ENCODE peak calls at places on chromosomes 5 and 9, in four cellular contexts. J is astrocyte of the spinal cord, U is fibroblast of pulmonary artery, V is mesothelial cell of epicardium. H is an unnamed sample.

GRCh38 chr9:108382267-108382666 is 473.5 kb downstream of the ACTL7B start:
- DNase-seq in V (no peak), U (no peak), J (no peak), H (no peak)

GRCh38 chr5:133319905-133320520 is 268.2 kb downstream of the HSPA4 start:
- DNase-seq in J (no peak), U (peak), V (no peak), H (no peak)

GRCh38 chr5:82335807-82336206 is 57.7 kb upstream of the RPS23 start:
- DNase-seq in U (no peak), V (no peak), J (no peak), H (no peak)

GRCh38 chr5:65141487-65141886 is 340.2 kb downstream of the ADAMTS6 start:
- DNase-seq in V (no peak), U (no peak), J (no peak), H (no peak)

GRCh38 chr5:132470596-132470995 is 20.0 kb downstream of the IRF1 start:
- DNase-seq in J (no peak), U (no peak), V (no peak), H (no peak)

GRCh38 chr9:98104445-98104881 is 14.6 kb downstream of the TRIM14 start:
- DNase-seq in V (no peak), U (no peak), J (no peak), H (no peak)

GRCh38 chr9:135583686-135584011 is 22.1 kb downstream of the PAEP start:
- DNase-seq in V (peak), U (no peak), J (no peak), H (no peak)

GRCh38 chr9:70470050-70471015 is 55.9 kb upstream of the KLF9 start:
- DNase-seq in U (peak), V (no peak), J (no peak), H (no peak)

GRCh38 chr9:92164490-92164889 is 49.3 kb upstream of the SPTLC1 start:
- DNase-seq in U (no peak), V (no peak), J (no peak), H (no peak)

GRCh38 chr9:130570200-130570599 is 9.2 kb upstream of the FUBP3 start:
- DNase-seq in V (no peak), U (peak), J (peak), H (no peak)

GRCh38 chr5:54673523-54674225 is 156.1 kb downstream of the SNX18 start:
- DNase-seq in J (peak), U (peak), V (no peak), H (no peak)

GRCh38 chr5:181160144-181160754 is 12.9 kb downstream of the OR2V2 start:
- DNase-seq in J (peak), U (peak), V (no peak), H (peak)

GRCh38 chr5:140574165-140574564 is 9.5 kb downstream of the SLC35A4 start:
- DNase-seq in V (no peak), U (peak), J (no peak), H (no peak)

GRCh38 chr9:122095010-122095767 is 2.1 kb upstream of the TTLL11 start:
- DNase-seq in V (no peak), U (peak), J (peak), H (peak)

GRCh38 chr5:170861855-170862766 is at the start of gene RANBP17:
- DNase-seq in V (peak), U (peak), J (peak), H (peak)

GRCh38 chr9:135987838-135988404 is 26.7 kb upstream of the UBAC1 start:
- DNase-seq in J (no peak), V (no peak), U (no peak), H (no peak)

GRCh38 chr9:68759981-68760673 is 55.1 kb downstream of the PIP5K1B start:
- DNase-seq in U (no peak), J (no peak), V (no peak), H (no peak)

GRCh38 chr9:68751556-68751955 is 46.5 kb downstream of the PIP5K1B start:
- DNase-seq in J (no peak), V (no peak), U (no peak), H (no peak)

GRCh38 chr9:68755051-68755450 is 50.0 kb downstream of the PIP5K1B start:
- DNase-seq in V (no peak), J (no peak), U (no peak), H (no peak)

GRCh38 chr9:68760674-68761003 is 55.6 kb downstream of the PIP5K1B start:
- DNase-seq in J (no peak), V (no peak), U (no peak), H (no peak)

GRCh38 chr9:68755752-68756151 is 50.7 kb downstream of the PIP5K1B start:
- DNase-seq in U (no peak), V (no peak), J (no peak), H (no peak)
- TF ChIP-seq CTCF in U (no peak), V (no peak), J (no peak), H (no peak)

GRCh38 chr5:10735569-10736255 is 25.3 kb downstream of the DAP start:
- DNase-seq in J (no peak), V (no peak), U (no peak), H (no peak)
- TF ChIP-seq CTCF in J (no peak), V (no peak), U (no peak), H (no peak)

DNA sequence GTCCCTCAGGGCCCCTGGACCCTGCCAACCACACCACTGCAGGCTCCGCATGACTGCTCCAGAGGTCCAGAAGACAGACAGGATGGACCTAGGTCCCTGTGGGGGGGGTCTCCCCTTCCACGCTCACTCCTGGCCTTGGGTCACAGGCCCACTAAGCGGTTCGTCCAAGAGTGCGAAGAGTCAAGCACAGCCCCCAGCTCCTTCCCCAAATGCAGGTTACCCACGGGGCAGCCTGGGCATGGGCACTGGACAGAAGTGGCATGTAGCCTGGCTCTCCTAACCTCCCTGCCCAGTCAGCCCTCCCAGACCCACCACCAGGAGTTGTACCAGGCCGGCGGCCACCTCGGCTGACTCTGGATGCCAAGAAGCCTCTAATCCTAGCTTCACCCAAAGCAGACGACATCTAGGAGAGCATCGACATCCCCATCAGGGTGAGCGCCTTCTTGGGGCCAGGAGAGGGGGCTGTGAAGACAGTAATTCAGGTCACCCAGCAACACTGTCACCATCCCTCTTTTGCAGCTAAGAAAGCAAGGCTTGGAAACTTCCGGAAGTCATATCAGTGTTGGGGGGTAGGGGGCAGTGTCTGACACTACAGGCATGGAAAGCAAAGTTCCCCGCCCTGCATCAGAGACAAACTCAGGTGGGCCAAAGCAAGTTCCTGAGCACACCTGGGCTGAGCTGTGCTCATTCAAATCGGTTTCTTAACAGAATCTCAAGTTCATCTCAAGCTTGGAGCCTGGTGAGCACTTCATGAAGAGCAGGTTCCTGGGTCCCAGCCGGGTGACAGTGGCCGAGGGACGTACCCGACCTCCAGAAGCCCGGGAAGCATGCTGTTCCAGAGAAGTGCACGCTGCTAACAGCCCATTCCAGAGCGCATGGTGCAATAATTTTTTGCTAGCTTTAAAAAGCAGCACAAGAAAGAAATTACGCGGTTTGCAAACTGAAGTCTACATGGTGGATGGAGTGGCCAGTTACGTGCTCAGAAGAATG is 68.7 kb downstream of the SEMA4D start:
- DNase-seq in U (no peak), V (no peak), J (no peak), H (no peak)
- TF ChIP-seq CTCF in U (peak), V (no peak), J (peak), H (peak)

GRCh38 chr5:32323741-32324140 is 11.0 kb upstream of the MTMR12 start:
- DNase-seq in J (no peak), V (no peak), U (no peak), H (no peak)
- TF ChIP-seq CTCF in J (no peak), V (no peak), U (no peak), H (no peak)

GRCh38 chr5:66174338-66174737 is 30.2 kb downstream of the SREK1 start:
- DNase-seq in U (peak), J (peak), V (no peak), H (no peak)
- TF ChIP-seq CTCF in U (peak), J (peak), V (no peak), H (peak)

GRCh38 chr5:63570752-63571151 is 391.5 kb downstream of the HTR1A start:
- DNase-seq in U (no peak), V (no peak), J (no peak), H (no peak)

GRCh38 chr5:63563008-63563917 is 399.0 kb downstream of the HTR1A start:
- DNase-seq in J (no peak), U (no peak), V (no peak), H (no peak)

DNA sequence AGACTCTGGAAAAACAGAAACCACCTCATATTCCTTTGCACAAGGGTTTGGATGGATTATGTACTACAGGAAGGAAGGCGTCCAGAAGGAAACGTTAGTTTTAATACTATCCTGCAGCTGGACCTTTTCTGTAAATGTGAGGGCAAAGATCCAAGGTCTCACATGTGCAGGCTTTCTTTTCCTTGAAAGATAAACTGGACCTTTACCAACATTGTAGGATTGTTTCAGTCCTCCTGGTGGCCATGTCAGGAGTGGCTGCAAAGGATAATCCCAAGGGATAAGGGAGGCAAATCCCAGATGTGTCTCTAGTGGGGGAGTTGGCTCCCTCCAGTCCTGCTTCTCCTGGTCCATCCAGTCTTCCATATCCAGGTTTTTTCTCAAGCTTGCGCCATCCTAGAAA is 397.5 kb downstream of the HTR1A start:
- DNase-seq in U (no peak), V (no peak), J (no peak), H (no peak)
- TF ChIP-seq CTCF in U (no peak), V (no peak), J (no peak), H (no peak)

DNA sequence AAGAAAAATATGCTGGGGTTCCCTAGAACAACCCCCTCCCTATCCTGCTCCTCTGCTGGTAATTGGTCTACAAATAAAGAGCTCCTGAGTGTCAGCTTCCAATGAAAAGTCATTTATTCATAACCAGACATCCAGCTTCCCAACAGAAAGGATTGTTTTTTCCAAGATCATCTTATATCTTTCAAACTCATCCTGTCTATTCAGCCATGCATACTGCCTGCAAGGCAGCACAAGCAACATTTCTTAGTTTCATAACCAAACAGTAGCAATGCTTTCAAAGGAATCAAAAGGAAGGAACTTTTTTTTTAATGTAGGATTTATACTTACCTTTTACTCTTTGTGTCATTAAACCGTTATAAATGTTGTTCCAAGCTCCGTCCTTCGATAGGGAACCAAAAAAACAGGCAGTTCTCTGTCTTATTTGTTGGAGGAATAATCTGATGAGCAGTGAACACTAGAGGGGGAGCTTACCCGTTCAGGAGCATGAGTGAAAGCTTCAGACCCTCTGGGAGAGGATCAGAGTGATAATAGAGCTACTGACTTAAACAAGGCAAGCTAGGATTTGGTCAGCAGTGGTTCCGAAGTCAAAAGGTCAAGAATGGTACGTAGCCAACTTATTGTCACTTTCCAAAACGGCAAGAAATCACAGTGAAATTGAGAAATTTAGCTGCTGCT is 893.1 kb downstream of the NR2F1-AS1 start:
- DNase-seq in V (no peak), U (peak), J (peak), H (no peak)
- TF ChIP-seq CTCF in V (no peak), U (peak), J (peak), H (peak)

DNA sequence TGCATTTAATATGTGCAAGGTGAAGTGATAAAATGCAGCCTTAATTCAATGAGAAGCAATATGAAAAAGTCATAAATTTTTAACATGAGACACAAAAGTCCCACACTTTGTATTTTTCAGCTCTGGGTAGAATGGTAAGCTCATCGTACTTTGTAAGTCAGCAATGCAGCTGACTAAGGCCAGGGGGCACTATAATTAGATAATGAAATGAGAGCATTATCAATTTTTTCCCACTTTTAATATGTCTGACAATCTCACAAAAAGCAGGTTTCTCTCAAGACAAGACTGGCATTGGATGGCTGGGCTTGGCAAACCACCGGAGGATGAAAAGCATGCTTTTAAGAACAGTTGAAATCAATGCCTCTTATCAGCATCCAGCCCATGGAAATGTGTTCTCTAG is 162.8 kb downstream of the FAM174A start:
- DNase-seq in U (no peak), V (no peak), J (no peak), H (no peak)
- TF ChIP-seq CTCF in U (peak), V (peak), J (peak), H (peak)

DNA sequence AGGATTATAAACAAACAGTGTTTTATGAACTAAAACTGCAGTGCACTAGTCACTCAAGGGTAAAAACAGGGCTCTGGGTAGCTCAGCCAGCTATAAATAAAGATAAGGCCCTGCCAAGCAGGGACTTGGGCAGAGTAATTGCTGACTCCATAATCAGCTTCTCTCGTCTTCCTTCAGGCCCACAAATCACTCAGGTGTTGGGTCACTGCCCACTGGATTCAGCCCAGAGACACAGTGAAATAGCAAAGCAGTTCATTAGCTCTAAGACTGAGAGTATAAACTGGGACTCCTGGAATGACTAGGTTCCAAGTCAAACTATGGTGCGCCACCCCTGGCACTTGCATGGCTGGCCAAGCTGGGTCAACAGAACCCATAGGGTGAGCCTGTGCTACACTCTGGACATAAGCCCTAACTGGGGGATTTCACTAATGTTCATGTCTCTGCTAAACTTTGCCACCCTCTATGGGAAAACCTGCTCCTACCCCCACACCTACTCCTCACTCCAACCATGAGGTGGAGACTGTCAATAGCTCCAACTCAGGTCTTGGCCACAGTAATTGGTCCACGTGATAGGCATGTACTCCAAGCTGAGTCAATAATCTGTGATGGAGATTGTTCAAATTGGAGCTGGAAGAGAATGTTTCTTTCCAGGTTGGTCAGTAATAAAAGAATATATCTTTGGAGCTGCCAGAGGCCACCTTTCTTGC is 158.5 kb downstream of the SLIT3 start:
- DNase-seq in V (no peak), U (no peak), J (no peak), H (peak)
- TF ChIP-seq CTCF in V (no peak), U (no peak), J (no peak), H (no peak)